ENCODE peak calls at places on chromosomes 16 and 17, in nine cellular contexts. P, I, F, S, E, K, G, C and U are unnamed samples.

GRCh38 chr17:82242977-82243647 is 14.3 kb downstream of the SLC16A3 start:
- DNase-seq in P (no peak), F (peak; percentile 34), E (peak; percentile 88), G (no peak), S (peak; percentile 86), K (peak; percentile 58), I (peak; percentile 79), C (peak; percentile 61), U (peak; percentile 54)

GRCh38 chr16:89401641-89402445 is 88.5 kb downstream of the ANKRD11 start:
- DNase-seq in P (no peak), E (peak; percentile 89), C (no peak), I (no peak), F (peak; percentile 34), G (no peak), K (no peak), S (no peak), U (no peak)

GRCh38 chr17:60073621-60074020 is 5.1 kb downstream of the HEATR6 start:
- DNase-seq in K (no peak), C (no peak), I (no peak), E (no peak), G (no peak), S (no peak), F (no peak), P (no peak), U (no peak)

GRCh38 chr17:731943-732787 is at the start of gene TLCD3A:
- DNase-seq in F (no peak), G (peak; percentile 27), K (no peak), S (peak; percentile 81), E (peak; percentile 91), C (peak; percentile 67), I (peak; percentile 79), P (peak; percentile 94), U (peak; percentile 40)

GRCh38 chr16:72946474-72947194 is 101.3 kb downstream of the ZFHX3 start:
- DNase-seq in P (no peak), G (no peak), S (peak; percentile 55), E (no peak), K (no peak), C (no peak), F (no peak), I (no peak), U (no peak)

GRCh38 chr17:20992416-20992815 is 50.4 kb downstream of the USP22 start:
- DNase-seq in G (no peak), C (no peak), S (no peak), F (no peak), E (no peak), I (no peak), K (no peak), P (no peak), U (no peak)

GRCh38 chr17:64519601-64520000 is 12.8 kb downstream of the CEP95 start:
- DNase-seq in P (no peak), I (no peak), C (no peak), F (no peak), E (no peak), G (no peak), S (no peak), K (no peak), U (no peak)

GRCh38 chr17:10803830-10804498 is at the start of gene TMEM238L:
- DNase-seq in K (no peak), P (no peak), G (no peak), F (no peak), S (peak; percentile 60), E (no peak), C (no peak), I (no peak), U (no peak)

GRCh38 chr17:64355536-64356303 is 34.9 kb downstream of the PECAM1 start:
- DNase-seq in S (no peak), P (no peak), E (no peak), F (no peak), C (no peak), I (no peak), K (no peak), G (no peak), U (no peak)

GRCh38 chr16:350203-350602 is 2.3 kb downstream of the AXIN1 start:
- DNase-seq in S (no peak), E (no peak), F (no peak), C (no peak), K (no peak), I (no peak), P (no peak), G (no peak), U (no peak)

GRCh38 chr16:353404-354285 is 1.1 kb upstream of the AXIN1 start:
- DNase-seq in F (no peak), C (no peak), E (no peak), S (no peak), G (peak; percentile 28), K (no peak), P (no peak), I (peak; percentile 34), U (no peak)

GRCh38 chr16:354286-354881 is 1.9 kb upstream of the AXIN1 start:
- DNase-seq in K (no peak), C (no peak), G (no peak), I (peak; percentile 97), E (no peak), S (no peak), F (no peak), P (no peak), U (no peak)

GRCh38 chr16:352547-353403 is at the start of gene AXIN1:
- DNase-seq in S (peak; percentile 99), E (peak; percentile 96), P (peak; percentile 99), K (peak; percentile 37), C (peak; percentile 100), I (peak; percentile 99), F (no peak), G (peak; percentile 100), U (peak; percentile 100)

DNA sequence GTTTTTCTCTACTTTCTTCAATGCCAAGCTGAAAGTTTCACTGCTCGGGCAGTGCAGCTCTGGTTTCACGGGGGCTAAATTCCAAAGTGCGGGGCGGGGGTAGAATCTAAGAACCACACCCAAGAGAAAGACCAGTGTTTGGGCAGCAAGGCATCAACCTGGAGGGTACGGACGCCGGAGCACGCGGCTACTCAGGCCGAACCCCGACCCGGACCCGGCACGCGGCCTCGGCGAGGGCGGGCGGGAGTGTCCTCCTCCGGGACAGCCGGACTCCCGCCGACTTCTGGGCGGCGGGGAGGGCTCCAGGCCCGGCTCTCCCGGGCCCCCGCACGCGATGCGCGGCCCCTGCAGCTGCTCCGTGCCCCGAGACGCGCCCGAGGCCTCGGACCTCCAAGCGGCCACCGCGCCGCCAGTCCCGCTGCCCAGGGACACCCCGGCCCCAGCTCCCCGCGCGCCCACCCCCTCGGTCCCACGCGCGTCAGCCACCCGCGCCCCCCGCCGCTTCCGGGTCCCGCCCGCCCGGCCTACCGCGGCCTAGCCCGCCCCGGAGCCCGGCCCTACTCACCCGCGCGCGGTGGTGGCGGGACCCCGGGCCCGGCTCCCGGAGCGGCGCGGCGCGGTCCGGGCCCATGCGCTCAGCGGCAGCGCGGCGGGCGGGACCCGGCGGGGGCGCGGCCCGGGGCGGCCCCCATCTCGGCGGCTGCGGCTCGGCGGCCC is 561 bp downstream of the AXIN1 start:
- DNase-seq in P (peak; percentile 79), S (no peak), K (no peak), C (no peak), F (no peak), I (peak; percentile 23), G (peak; percentile 45), E (peak; percentile 64), U (no peak)
- H3K4me3 ChIP-seq in P (peak overlapping the region; percentile 69), S (peak overlapping the region; percentile 70), K (peak overlapping the region; percentile 68), C (peak overlapping the region; percentile 53), F (peak overlapping the region; percentile 73), I (peak overlapping the region; percentile 65), G (peak overlapping the region; percentile 57), E (peak overlapping the region; percentile 84), U (peak overlapping the region; percentile 94)

GRCh38 chr16:15858921-15859668 is 2.3 kb upstream of the MYH11 start:
- DNase-seq in C (no peak), I (no peak), P (no peak), G (no peak), F (no peak), E (no peak), S (no peak), K (no peak), U (no peak)
- H3K4me3 ChIP-seq in C (no peak overlapping the region), I (no peak overlapping the region), P (no peak overlapping the region), G (no peak overlapping the region), F (no peak overlapping the region), E (no peak overlapping the region), S (no peak overlapping the region), K (no peak overlapping the region), U (no peak overlapping the region)

DNA sequence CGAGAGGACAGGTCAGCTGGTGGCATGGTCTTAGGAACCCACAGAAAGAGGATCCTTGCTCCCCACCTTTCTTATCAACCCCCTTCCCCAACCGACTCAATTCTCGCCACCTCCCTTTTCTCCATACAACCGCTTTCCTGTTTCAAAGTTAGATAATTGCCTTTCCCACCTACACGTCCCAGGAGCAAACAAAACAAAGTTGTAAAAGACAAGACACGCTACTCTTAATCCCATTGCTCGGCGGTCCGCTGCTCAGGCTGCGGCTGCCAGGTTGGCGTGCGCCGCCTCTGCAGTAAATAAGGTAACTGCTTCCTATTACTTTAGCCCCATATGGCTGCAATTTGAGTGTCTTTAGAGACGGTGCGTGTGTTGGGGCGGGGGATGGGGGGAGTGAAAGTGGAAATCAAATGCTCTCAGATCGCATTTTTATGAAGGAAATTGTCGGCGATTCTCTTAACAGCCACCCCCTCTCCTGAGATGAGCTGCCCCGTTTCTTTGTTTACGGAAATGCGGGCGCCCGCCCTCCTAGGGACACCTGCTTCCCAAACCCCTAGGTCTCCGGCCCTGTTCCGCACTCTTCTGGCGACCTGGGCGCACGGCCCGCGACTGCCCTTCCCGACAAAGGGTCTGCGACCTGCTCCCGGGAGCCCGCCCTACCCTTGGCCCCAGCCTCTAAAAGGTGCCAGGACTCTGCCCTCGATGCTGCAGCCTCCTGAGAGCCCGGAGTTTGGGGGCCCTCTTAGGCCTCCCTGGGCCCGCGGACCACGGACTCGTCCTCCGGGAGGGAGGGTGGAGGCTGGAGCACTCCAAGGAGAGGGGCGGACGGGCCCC is 3.7 kb upstream of the CBX8 start:
- DNase-seq in C (peak; percentile 52), E (no peak), S (no peak), P (peak; percentile 90), K (no peak), F (no peak), I (peak; percentile 63), G (peak; percentile 58), U (no peak)
- H3K4me3 ChIP-seq in C (peak overlapping the region; percentile 42), E (peak overlapping the region; percentile 41), S (no peak overlapping the region), P (peak overlapping the region; percentile 5), K (no peak overlapping the region), F (no peak overlapping the region), I (peak overlapping the region; percentile 26), G (no peak overlapping the region), U (peak overlapping the region; percentile 37)

GRCh38 chr16:56783332-56783731 is 53.4 kb downstream of the NUP93 start:
- DNase-seq in I (no peak), P (no peak), K (no peak), C (no peak), S (no peak), F (no peak), G (no peak), E (no peak), U (no peak)

GRCh38 chr16:56777533-56777932 is 47.6 kb downstream of the NUP93 start:
- DNase-seq in C (no peak), I (no peak), F (no peak), G (no peak), P (no peak), E (peak; percentile 25), S (no peak), K (no peak), U (no peak)

GRCh38 chr16:56779956-56780355 is 50.0 kb downstream of the NUP93 start:
- DNase-seq in K (no peak), G (no peak), P (no peak), I (no peak), S (no peak), F (no peak), C (no peak), E (no peak), U (peak; percentile 68)

GRCh38 chr16:56780646-56781045 is 50.7 kb downstream of the NUP93 start:
- DNase-seq in S (no peak), K (no peak), G (no peak), F (no peak), E (peak; percentile 59), P (no peak), C (no peak), I (no peak), U (no peak)

GRCh38 chr16:56781565-56781964 is 51.6 kb downstream of the NUP93 start:
- DNase-seq in F (no peak), P (no peak), K (no peak), I (no peak), S (no peak), C (no peak), G (no peak), E (no peak), U (peak; percentile 71)
- H3K4me3 ChIP-seq in F (no peak overlapping the region), P (no peak overlapping the region), K (no peak overlapping the region), I (no peak overlapping the region), S (no peak overlapping the region), C (no peak overlapping the region), G (no peak overlapping the region), E (no peak overlapping the region), U (no peak overlapping the region)